ENCODE peak calls at places on chromosomes 13 and 19, in six cellular contexts. X is neural progenitor cell, O is heart right ventricle, U is RWPE2, J is MM.1S, N is adrenal gland. G is an unnamed sample. For H3K4me1, the result is how much of the 10 kb centered on the place peaks cover.

GRCh38 chr13:35961002-35961401 is 170.2 kb downstream of the DCLK1 start:
- DNase-seq in X (no peak), O (no peak), U (no peak), J (no peak), N (no peak), G (no peak)

GRCh38 chr19:50880241-50880640 is 7.0 kb downstream of the KLK2 start:
- DNase-seq in X (no peak), O (no peak), U (no peak), J (no peak), N (no peak), G (no peak)

GRCh38 chr19:28332886-28333285 is 880.1 kb downstream of the UQCRFS1 start:
- DNase-seq in X (no peak), O (no peak), U (no peak), J (no peak), N (no peak), G (no peak)

GRCh38 chr13:29905845-29906244 is 55.4 kb upstream of the UBL3 start:
- DNase-seq in X (no peak), O (no peak), U (no peak), J (no peak), N (no peak), G (no peak)

GRCh38 chr13:113646921-113647340 is 11.1 kb downstream of the ATP4B start:
- DNase-seq in X (no peak), O (no peak), U (no peak), J (no peak), N (no peak), G (no peak)

GRCh38 chr19:54179921-54180452 is 7.0 kb upstream of the TMC4 start:
- DNase-seq in X (peak), O (no peak), U (no peak), J (no peak), N (peak), G (no peak)

GRCh38 chr19:1665565-1666047 is 13.2 kb upstream of the TCF3 start:
- DNase-seq in X (no peak), O (no peak), U (no peak), J (peak), N (no peak), G (no peak)

GRCh38 chr19:1163934-1164683 is 10.0 kb downstream of the SBNO2 start:
- DNase-seq in X (no peak), O (no peak), U (no peak), J (no peak), N (no peak), G (no peak)

GRCh38 chr13:19345916-19346422 is 164.3 kb upstream of the TUBA3C start:
- DNase-seq in X (no peak), O (no peak), U (no peak), J (no peak), N (no peak), G (no peak)

GRCh38 chr19:10587022-10587838 is at the start of gene AP1M2:
- DNase-seq in X (no peak), O (no peak), U (peak), J (no peak), N (no peak), G (no peak)

GRCh38 chr13:30371649-30372265 is 50.5 kb upstream of the UBE2L5 start:
- DNase-seq in X (no peak), O (no peak), U (no peak), J (peak), N (no peak), G (no peak)

GRCh38 chr13:108629353-108629752 is at the start of gene MYO16:
- DNase-seq in X (peak), O (no peak), U (no peak), J (no peak), N (no peak), G (no peak)

GRCh38 chr13:48144413-48145035 is 49.6 kb upstream of the MED4 start:
- DNase-seq in X (no peak), O (peak), U (no peak), J (no peak), N (peak), G (no peak)

DNA sequence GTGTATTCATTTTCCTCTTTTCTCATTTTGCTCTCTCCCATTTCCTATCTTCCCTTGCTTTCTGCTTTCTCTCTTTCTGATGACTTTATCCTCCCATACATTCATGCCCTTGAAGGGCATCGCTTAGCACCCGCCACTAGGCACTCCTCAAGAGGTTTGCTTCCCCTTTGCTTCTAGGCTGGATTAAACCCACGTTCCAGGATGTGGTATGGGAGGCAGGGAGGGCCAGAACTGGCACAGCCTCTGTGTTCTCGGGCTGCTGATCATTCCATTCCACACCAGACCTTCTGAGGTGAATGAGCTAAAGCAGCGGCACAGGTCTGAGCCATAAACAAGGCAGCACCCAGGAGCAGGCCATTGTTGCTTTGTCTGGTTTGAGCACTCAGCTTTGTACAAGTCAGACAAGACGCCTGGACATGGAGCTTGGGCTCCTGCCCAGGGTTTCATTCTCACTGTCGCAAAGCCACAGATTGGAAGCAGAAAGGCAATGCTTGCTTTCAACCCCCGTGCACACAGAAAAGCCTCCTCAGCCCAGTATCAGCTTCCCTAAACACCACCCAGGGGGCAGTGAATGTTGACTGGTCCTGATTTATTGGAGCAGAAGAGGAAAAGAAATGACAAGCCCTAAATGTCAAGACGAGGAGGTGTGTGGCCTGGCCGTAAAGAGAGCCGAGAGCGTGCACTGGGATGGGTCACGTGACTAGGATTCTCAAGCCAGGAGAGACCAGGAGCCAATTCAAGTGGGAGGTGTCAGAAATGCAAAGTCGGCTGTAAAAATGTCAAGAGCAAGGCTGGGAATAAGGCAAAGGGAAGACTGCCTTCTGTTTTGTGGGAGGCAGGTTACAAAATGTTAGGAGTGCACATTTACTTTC is 218.0 kb upstream of the SERP2 start:
- DNase-seq in X (peak), O (peak), U (no peak), J (no peak), N (peak), G (no peak)
- H3K4me1 ChIP-seq in X (under half), O (under half), U (under half), J (under half), N (under half), G (under half)

GRCh38 chr13:27117158-27117557 is 54.5 kb downstream of the USP12 start:
- DNase-seq in X (no peak), O (no peak), U (no peak), J (no peak), N (no peak), G (no peak)
- H3K4me1 ChIP-seq in X (under half), O (under half), U (under half), J (under half), N (under half), G (under half)

GRCh38 chr13:110340812-110341444 is 33.8 kb downstream of the COL4A2 start:
- DNase-seq in X (no peak), O (peak), U (no peak), J (no peak), N (peak), G (no peak)

GRCh38 chr13:110339975-110340550 is 33.0 kb downstream of the COL4A2 start:
- DNase-seq in X (no peak), O (no peak), U (no peak), J (no peak), N (peak), G (no peak)

GRCh38 chr13:110342474-110342873 is 35.4 kb downstream of the COL4A2 start:
- DNase-seq in X (no peak), O (no peak), U (no peak), J (no peak), N (no peak), G (no peak)

GRCh38 chr13:110343241-110343865 is 36.3 kb downstream of the COL4A2 start:
- DNase-seq in X (no peak), O (no peak), U (peak), J (no peak), N (peak), G (no peak)

DNA sequence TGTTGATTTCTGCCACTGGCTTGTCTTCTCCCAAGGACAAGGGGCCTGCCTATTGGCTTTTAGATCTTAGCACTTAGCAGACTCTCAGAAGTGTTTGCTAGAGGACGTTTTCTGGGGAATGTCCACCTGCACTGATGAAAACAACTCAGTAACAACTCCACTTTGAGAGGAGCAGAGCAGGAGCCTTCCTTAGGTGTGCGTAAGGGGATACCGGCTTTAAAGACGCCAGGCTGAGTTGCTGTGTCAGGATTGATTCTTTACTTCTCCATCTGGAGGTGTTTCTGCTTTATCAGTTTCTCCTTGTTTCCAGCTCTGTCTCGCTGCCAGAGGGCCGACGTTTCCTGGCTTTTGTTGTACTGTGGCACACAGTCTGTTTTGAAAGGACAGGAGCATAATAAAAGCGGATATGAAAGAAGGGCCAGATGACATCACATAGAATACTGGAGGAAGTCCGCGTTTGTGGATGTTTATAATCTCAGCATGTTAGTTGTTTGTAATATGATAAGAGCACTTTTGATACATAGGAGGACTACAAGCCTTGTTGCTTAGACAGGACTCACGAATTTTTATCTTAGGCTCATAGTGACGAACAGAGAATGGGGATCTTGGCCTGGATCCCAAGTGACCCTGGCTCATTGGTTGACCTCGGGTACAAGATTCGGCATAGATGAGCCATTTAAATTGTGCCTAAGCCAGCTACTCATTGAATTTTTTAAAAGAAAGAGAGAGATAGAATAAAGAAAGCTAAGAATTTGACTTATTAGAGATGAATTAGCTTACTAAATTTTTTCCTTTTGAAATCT is 34.6 kb downstream of the COL4A2 start:
- DNase-seq in X (no peak), O (peak), U (no peak), J (no peak), N (peak), G (no peak)
- H3K4me1 ChIP-seq in X (half or more), O (half or more), U (under half), J (under half), N (under half), G (under half)

GRCh38 chr13:98521461-98521860 is 55.4 kb downstream of the STK24 start:
- DNase-seq in X (no peak), O (no peak), U (no peak), J (no peak), N (no peak), G (no peak)
- H3K4me1 ChIP-seq in X (under half), O (under half), U (under half), J (under half), N (under half), G (under half)

GRCh38 chr19:16627194-16627927 is 643 bp downstream of the MED26 start:
- DNase-seq in X (peak), O (peak), U (no peak), J (no peak), N (no peak), G (no peak)
- H3K4me1 ChIP-seq in X (under half), O (under half), U (under half), J (under half), N (under half), G (under half)

GRCh38 chr19:6796278-6796677 is 23.8 kb downstream of the VAV1 start:
- DNase-seq in X (no peak), O (no peak), U (no peak), J (no peak), N (no peak), G (no peak)
- H3K4me1 ChIP-seq in X (under half), O (under half), U (under half), J (under half), N (under half), G (under half)

GRCh38 chr13:27619711-27620376 is 485 bp downstream of the LNX2 start:
- DNase-seq in X (no peak), O (peak), U (no peak), J (peak), N (peak), G (no peak)
- H3K4me1 ChIP-seq in X (under half), O (under half), U (under half), J (under half), N (under half), G (under half)

GRCh38 chr19:32673573-32673972 is 1.4 kb downstream of the ANKRD27 start:
- DNase-seq in X (no peak), O (no peak), U (no peak), J (no peak), N (no peak), G (no peak)
- H3K4me1 ChIP-seq in X (under half), O (under half), U (under half), J (under half), N (under half), G (under half)

G was measured in NT2/D1.